ENCODE peak calls at places on chromosomes 4 and X, in six cellular contexts. B is SHP77 treated with DMSO at 0.1 percent for 48 hours; P is progenitor cell of endocrine pancreas; Q is cardiac fibroblast; O is activated gamma-delta T cell treated with anti-CD3 and anti-CD28 coated beads, Interleukin-2, amount 50 U/mL, for 16 hours; Z is GM23248. G is an unnamed sample.
A peak's percentile ranks its signal among the peaks of the same experiment; 100 is the strongest.

GRCh38 chr4:142960867-142961644 is 115.0 kb upstream of the INPP4B start:
- DNase-seq in O (no peak), Q (no peak), P (no peak), B (no peak), Z (no peak), G (no peak)

GRCh38 chr4:158540125-158540907 is 18.6 kb downstream of the RXFP1 start:
- DNase-seq in O (no peak), Q (no peak), Z (peak; percentile 7), P (no peak), B (no peak), G (no peak)

GRCh38 chr4:189081831-189082230 is 858.8 kb upstream of the FRG1 start:
- DNase-seq in Q (no peak), O (no peak), B (no peak), P (no peak), Z (peak; percentile 7), G (no peak)

GRCh38 chr4:173415885-173416658 is 17.2 kb upstream of the SCRG1 start:
- DNase-seq in Z (no peak), P (no peak), B (no peak), Q (no peak), O (no peak), G (peak; percentile 28)

GRCh38 chrX:80808854-80809493 is 703 bp downstream of the BRWD3 start:
- DNase-seq in O (peak; percentile 10), Q (peak; percentile 3), P (no peak), B (no peak), Z (peak; percentile 46), G (peak; percentile 7)

GRCh38 chrX:12891915-12892506 is 14.4 kb upstream of the TLR8 start:
- DNase-seq in P (no peak), Z (no peak), O (no peak), Q (no peak), B (no peak), G (no peak)

GRCh38 chrX:97074400-97074799 is 190.7 kb downstream of the RPA4 start:
- DNase-seq in Q (no peak), B (no peak), P (no peak), O (no peak), Z (peak; percentile 69), G (no peak)

GRCh38 chr4:54745031-54745770 is 87.4 kb downstream of the KIT start:
- DNase-seq in Z (peak; percentile 32), O (no peak), B (no peak), Q (no peak), P (no peak), G (no peak)

GRCh38 chr4:101135371-101136010 is 211.8 kb downstream of the PPP3CA start:
- DNase-seq in Z (no peak), O (no peak), P (no peak), Q (no peak), B (no peak), G (no peak)

GRCh38 chrX:65587616-65588526 is 53.3 kb upstream of the LAS1L start:
- DNase-seq in O (no peak), P (no peak), B (no peak), Q (peak; percentile 86), Z (peak; percentile 74), G (peak; percentile 40)

GRCh38 chrX:16552546-16552945 is 97.4 kb upstream of the S100G start:
- DNase-seq in Q (peak; percentile 1), B (no peak), Z (peak; percentile 44), O (no peak), P (no peak), G (no peak)

GRCh38 chrX:49190783-49191032 is 4.5 kb upstream of the PRICKLE3 start:
- DNase-seq in P (no peak), B (no peak), Q (no peak), Z (no peak), O (no peak), G (no peak)

GRCh38 chr4:80740375-80740774 is 290.1 kb upstream of the BMP3 start:
- DNase-seq in B (no peak), Z (no peak), P (no peak), O (no peak), Q (no peak), G (no peak)

GRCh38 chr4:85210353-85210752 is 243.9 kb upstream of the WDFY3 start:
- DNase-seq in O (no peak), Q (no peak), B (no peak), P (no peak), Z (peak; percentile 48), G (no peak)

GRCh38 chrX:11189097-11189496 is 78.0 kb downstream of the HCCS start:
- DNase-seq in O (no peak), Q (no peak), B (no peak), Z (no peak), P (no peak), G (no peak)

GRCh38 chrX:16123222-16123786 is at the start of gene GRPR:
- DNase-seq in O (peak; percentile 26), P (peak; percentile 72), B (peak; percentile 21), Q (peak; percentile 85), Z (peak; percentile 88), G (peak; percentile 88)

GRCh38 chr4:55071951-55072350 is 53.4 kb downstream of the KDR start:
- DNase-seq in O (no peak), P (no peak), Q (no peak), B (no peak), Z (no peak), G (peak; percentile 38)

GRCh38 chrX:12901486-12901885 is 4.9 kb upstream of the TLR8 start:
- DNase-seq in P (peak; percentile 16), Z (peak; percentile 49), O (peak; percentile 49), Q (peak; percentile 59), B (no peak), G (peak; percentile 56)